ENCODE peak calls at places on chromosome 13, in seven cellular contexts. W is stomach, Z is GM12891, M is prostate gland, V is esophagus muscularis mucosa, O is HepG2, Q is H1. B is an unnamed sample.
A peak's percentile ranks its signal among the peaks of the same experiment; 100 is the strongest.

GRCh38 chr13:22082030-22082429 is 411.2 kb downstream of the FGF9 start:
- DNase-seq in W (no peak), Z (no peak), M (no peak), V (no peak), O (peak; percentile 4), Q (no peak), B (no peak)

GRCh38 chr13:112728375-112729126 is 38.7 kb downstream of the ATP11A start:
- DNase-seq in W (no peak), Z (no peak), M (no peak), V (no peak), O (no peak), Q (no peak), B (no peak)

GRCh38 chr13:100491164-100491847 is 97.3 kb downstream of the GGACT start:
- DNase-seq in W (no peak), Z (no peak), M (no peak), V (no peak), O (no peak), Q (no peak), B (no peak)

GRCh38 chr13:80217614-80218456 is 123.1 kb downstream of the SPRY2 start:
- DNase-seq in W (no peak), Z (no peak), M (no peak), V (no peak), O (no peak), Q (peak; percentile 19), B (no peak)

GRCh38 chr13:49733181-49733951 is 42.1 kb upstream of the EBPL start:
- DNase-seq in W (no peak), Z (no peak), M (no peak), V (no peak), O (peak; percentile 59), Q (no peak), B (peak; percentile 43)

GRCh38 chr13:100382787-100383186 is 205.8 kb downstream of the GGACT start:
- DNase-seq in W (no peak), Z (no peak), M (no peak), V (no peak), O (no peak), Q (no peak), B (no peak)

GRCh38 chr13:107450426-107450825 is 764.9 kb downstream of the LIG4 start:
- DNase-seq in W (no peak), Z (no peak), M (no peak), V (no peak), O (no peak), Q (no peak), B (no peak)

GRCh38 chr13:76289558-76289957 is 596.6 kb downstream of the KCTD12 start:
- DNase-seq in W (no peak), Z (no peak), M (no peak), V (no peak), O (no peak), Q (no peak), B (no peak)

GRCh38 chr13:98144501-98145350 is 1.8 kb downstream of the FARP1 start:
- DNase-seq in W (no peak), Z (no peak), M (peak; percentile 46), V (no peak), O (peak; percentile 86), Q (no peak), B (no peak)

GRCh38 chr13:60061737-60062136 is 102.0 kb downstream of the DIAPH3 start:
- DNase-seq in W (no peak), Z (no peak), M (no peak), V (no peak), O (no peak), Q (no peak), B (no peak)

GRCh38 chr13:101149735-101150380 is 266.4 kb downstream of the NALCN start:
- DNase-seq in W (no peak), Z (no peak), M (no peak), V (no peak), O (no peak), Q (no peak), B (no peak)

GRCh38 chr13:50410921-50411712 is 395.9 kb downstream of the KCNRG start:
- DNase-seq in W (no peak), Z (no peak), M (no peak), V (no peak), O (peak; percentile 22), Q (no peak), B (no peak)

GRCh38 chr13:102935896-102936321 is 90.1 kb downstream of the ERCC5 start:
- DNase-seq in W (no peak), Z (no peak), M (no peak), V (no peak), O (no peak), Q (no peak), B (no peak)

GRCh38 chr13:42333613-42334328 is 61.8 kb downstream of the AKAP11 start:
- DNase-seq in W (no peak), Z (no peak), M (no peak), V (no peak), O (peak; percentile 16), Q (no peak), B (no peak)

GRCh38 chr13:24742294-24742693 is 21.7 kb upstream of the RNF17 start:
- DNase-seq in W (no peak), Z (no peak), M (no peak), V (no peak), O (no peak), Q (no peak), B (no peak)

GRCh38 chr13:60852886-60853285 is 455.9 kb downstream of the TDRD3 start:
- DNase-seq in W (no peak), Z (no peak), M (no peak), V (no peak), O (no peak), Q (no peak), B (no peak)

GRCh38 chr13:100584901-100585300 is 3.7 kb downstream of the GGACT start:
- DNase-seq in W (no peak), Z (no peak), M (no peak), V (no peak), O (no peak), Q (no peak), B (no peak)

GRCh38 chr13:110806636-110807035 is 93.1 kb downstream of the ING1 start:
- DNase-seq in W (no peak), Z (no peak), M (no peak), V (no peak), O (no peak), Q (no peak), B (no peak)

GRCh38 chr13:51977606-51978005 is 33.6 kb downstream of the ATP7B start:
- DNase-seq in W (no peak), Z (no peak), M (no peak), V (no peak), O (no peak), Q (no peak), B (no peak)

GRCh38 chr13:48778551-48779088 is 124.9 kb downstream of the CYSLTR2 start:
- DNase-seq in W (no peak), Z (no peak), M (no peak), V (peak; percentile 19), O (no peak), Q (no peak), B (no peak)

GRCh38 chr13:29523199-29523931 is 72.1 kb downstream of the SLC7A1 start:
- DNase-seq in W (no peak), Z (no peak), M (no peak), V (no peak), O (no peak), Q (no peak), B (no peak)

GRCh38 chr13:31015207-31015606 is 82.8 kb downstream of the TEX26 start:
- DNase-seq in W (no peak), Z (no peak), M (no peak), V (no peak), O (no peak), Q (no peak), B (no peak)

GRCh38 chr13:34179481-34179880 is 361.5 kb downstream of the RFC3 start:
- DNase-seq in W (no peak), Z (no peak), M (no peak), V (no peak), O (no peak), Q (no peak), B (no peak)

GRCh38 chr13:73767191-73767741 is 366.9 kb downstream of the KLF12 start:
- DNase-seq in W (no peak), Z (no peak), M (no peak), V (no peak), O (peak; percentile 20), Q (no peak), B (no peak)
- TF ChIP-seq POLR2A in W (no peak), Z (no peak), M (no peak), V (no peak), O (no peak), Q (no peak), B (no peak)

DNA sequence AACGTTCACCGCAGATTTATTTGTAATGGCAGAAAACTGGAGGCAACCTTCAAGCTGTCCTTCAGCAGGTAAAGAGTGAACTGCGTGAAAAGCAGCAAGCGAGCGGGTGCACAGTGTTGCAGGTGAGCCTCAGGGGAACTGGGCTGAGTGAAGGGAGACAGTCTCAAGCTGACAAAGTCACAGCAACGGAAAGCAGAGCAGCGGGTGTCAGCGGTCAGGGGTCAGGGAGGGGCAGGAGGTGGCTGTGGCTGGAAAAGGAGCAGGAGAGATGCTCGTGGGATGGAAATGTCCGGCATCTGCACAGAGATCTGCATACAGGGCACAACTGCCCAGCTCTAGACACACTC is 8.5 kb upstream of the RASA3 start:
- DNase-seq in W (no peak), Z (no peak), M (no peak), V (no peak), O (no peak), Q (no peak), B (no peak)
- TF ChIP-seq POLR2AphosphoS5 in W (no peak), Z (no peak), M (no peak), V (no peak), O (no peak), Q (no peak), B (no peak)

DNA sequence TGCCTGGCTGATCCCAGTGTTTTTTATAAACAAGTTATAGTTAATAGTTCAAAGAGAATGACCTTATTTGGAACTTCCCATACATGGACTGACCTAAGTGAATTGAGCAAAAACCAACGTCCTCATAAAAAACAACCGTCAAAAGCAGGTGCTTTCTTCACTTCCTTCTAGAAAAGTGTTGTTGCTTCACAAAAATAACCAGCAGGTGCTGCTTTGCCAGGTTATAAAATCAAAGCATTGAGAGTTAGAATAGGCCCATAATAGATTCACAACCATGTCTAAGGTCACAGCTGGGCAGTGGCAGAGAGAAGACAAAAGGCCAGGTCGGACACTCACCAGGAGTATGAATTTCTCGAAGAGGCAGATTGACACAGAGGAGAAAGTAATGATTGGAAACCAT is 9.5 kb downstream of the RUBCNL start:
- DNase-seq in W (no peak), Z (no peak), M (no peak), V (no peak), O (no peak), Q (no peak), B (no peak)
- TF ChIP-seq POLR2A in W (no peak), Z (no peak), M (no peak), V (no peak), O (no peak), Q (no peak), B (no peak)

GRCh38 chr13:65095118-65095517 is 2135.0 kb downstream of the PCDH9 start:
- DNase-seq in W (no peak), Z (no peak), M (no peak), V (no peak), O (no peak), Q (no peak), B (no peak)
- TF ChIP-seq POLR2AphosphoS5 in W (no peak), Z (no peak), M (no peak), V (no peak), O (no peak), Q (no peak), B (no peak)

GRCh38 chr13:41060723-41061074 is 610 bp upstream of the WBP4 start:
- DNase-seq in W (peak; percentile 84), Z (peak; percentile 37), M (peak; percentile 68), V (peak; percentile 94), O (peak; percentile 56), Q (peak; percentile 27), B (peak; percentile 76)
- TF ChIP-seq POLR2A in W (no peak), Z (no peak), M (peak; percentile 21), V (peak; percentile 34), O (no peak), Q (no peak), B (no peak)